ENCODE peak calls at places on chromosome 6, in ten cellular contexts. G, J, A, F, K, P, W, H, Y and T are unnamed samples.

GRCh38 chr6:72760130-72760793 is 138.4 kb downstream of the KCNQ5 start:
- DNase-seq in J (no peak), H (no peak), F (no peak), P (peak; percentile 15), Y (peak; percentile 41), G (no peak), A (no peak), W (no peak), K (no peak), T (no peak)

GRCh38 chr6:19180348-19181073 is 656.7 kb upstream of the ID4 start:
- DNase-seq in F (no peak), J (no peak), K (no peak), Y (peak; percentile 35), G (no peak), A (no peak), H (no peak), P (peak; percentile 4), W (no peak), T (no peak)

GRCh38 chr6:131413831-131414191 is 159.2 kb upstream of the ARG1 start:
- DNase-seq in G (no peak), P (no peak), J (no peak), H (no peak), W (no peak), A (no peak), Y (no peak), K (no peak), F (no peak), T (no peak)

GRCh38 chr6:11292837-11293236 is 60.4 kb upstream of the NEDD9 start:
- DNase-seq in Y (no peak), P (no peak), W (no peak), J (no peak), K (no peak), F (no peak), H (no peak), A (no peak), G (no peak), T (no peak)

GRCh38 chr6:68575765-68576439 is 59.2 kb upstream of the ADGRB3 start:
- DNase-seq in W (peak; percentile 91), G (peak; percentile 55), K (no peak), J (no peak), A (peak; percentile 44), F (no peak), Y (no peak), P (peak; percentile 2), H (peak; percentile 18), T (no peak)

GRCh38 chr6:25944655-25945054 is 14.2 kb upstream of the SLC17A2 start:
- DNase-seq in A (no peak), J (no peak), W (no peak), H (no peak), P (no peak), G (no peak), Y (no peak), F (no peak), K (no peak), T (no peak)

GRCh38 chr6:105981002-105981887 is 104.9 kb upstream of the PRDM1 start:
- DNase-seq in Y (no peak), A (no peak), P (no peak), K (no peak), H (no peak), J (no peak), G (no peak), F (no peak), W (no peak), T (no peak)

GRCh38 chr6:84772428-84773132 is 8.2 kb upstream of the TBX18 start:
- DNase-seq in A (no peak), W (no peak), Y (no peak), H (no peak), F (peak; percentile 36), K (no peak), P (no peak), G (no peak), J (no peak), T (no peak)

GRCh38 chr6:31977816-31978431 is 3.9 kb upstream of the C4A start:
- DNase-seq in A (no peak), G (no peak), K (no peak), H (no peak), P (no peak), Y (no peak), F (no peak), J (no peak), W (no peak), T (no peak)

GRCh38 chr6:5135783-5136376 is 50.7 kb downstream of the PPP1R3G start:
- DNase-seq in J (peak; percentile 42), F (peak; percentile 48), H (no peak), P (peak; percentile 43), G (peak; percentile 38), K (peak; percentile 72), Y (peak; percentile 50), A (no peak), W (peak; percentile 20), T (no peak)

GRCh38 chr6:158818580-158819212 is 472 bp downstream of the EZR start:
- DNase-seq in W (no peak), A (peak; percentile 84), P (peak; percentile 75), H (peak; percentile 58), F (peak; percentile 74), G (peak; percentile 25), K (peak; percentile 79), Y (peak; percentile 63), J (peak; percentile 72), T (peak; percentile 18)

GRCh38 chr6:89487864-89488263 is 54.9 kb downstream of the ANKRD6 start:
- DNase-seq in F (no peak), K (no peak), W (no peak), H (no peak), G (no peak), Y (no peak), A (no peak), J (no peak), P (no peak), T (no peak)

GRCh38 chr6:108738684-108739406 is 109.4 kb upstream of the ARMC2 start:
- DNase-seq in K (no peak), W (no peak), J (no peak), F (no peak), Y (no peak), G (no peak), A (no peak), P (no peak), H (no peak), T (no peak)

GRCh38 chr6:40848038-40848437 is 191.0 kb downstream of the UNC5CL start:
- DNase-seq in K (no peak), G (no peak), H (no peak), J (no peak), F (peak; percentile 8), P (peak; percentile 9), W (no peak), Y (no peak), A (no peak), T (no peak)

GRCh38 chr6:4593891-4594445 is 182.2 kb upstream of the CDYL start:
- DNase-seq in P (peak; percentile 12), J (no peak), Y (no peak), G (no peak), F (no peak), K (no peak), W (no peak), A (no peak), H (no peak), T (no peak)

GRCh38 chr6:149534742-149535141 is 11.1 kb downstream of the PPIL4 start:
- DNase-seq in G (no peak), W (no peak), A (no peak), H (no peak), K (no peak), J (no peak), F (no peak), Y (no peak), P (no peak), T (no peak)

GRCh38 chr6:15793288-15793687 is 130.5 kb upstream of the DTNBP1 start:
- DNase-seq in K (no peak), F (peak; percentile 90), Y (peak; percentile 81), H (no peak), J (no peak), A (no peak), G (no peak), P (peak; percentile 61), W (no peak), T (no peak)

GRCh38 chr6:143074670-143075318 is 14.1 kb downstream of the AIG1 start:
- DNase-seq in P (no peak), H (no peak), A (no peak), J (no peak), F (no peak), W (no peak), G (no peak), K (no peak), Y (no peak), T (no peak)

GRCh38 chr6:13229205-13230085 is 98.9 kb downstream of the TBC1D7 start:
- DNase-seq in J (peak; percentile 36), H (no peak), W (no peak), Y (peak; percentile 2), K (peak; percentile 55), F (peak; percentile 17), G (no peak), P (no peak), A (no peak), T (no peak)

GRCh38 chr6:45500924-45501816 is 123.4 kb upstream of the SUPT3H start:
- DNase-seq in W (no peak), H (no peak), F (no peak), J (no peak), P (no peak), A (no peak), Y (no peak), G (no peak), K (no peak), T (no peak)

GRCh38 chr6:36442083-36442670 is 477 bp downstream of the PXT1 start:
- DNase-seq in H (no peak), Y (no peak), P (peak; percentile 5), K (no peak), J (no peak), W (no peak), F (no peak), A (no peak), G (no peak), T (no peak)

GRCh38 chr6:94130458-94130857 is 711.1 kb upstream of the EPHA7 start:
- DNase-seq in H (no peak), Y (no peak), J (no peak), A (no peak), P (no peak), G (no peak), W (no peak), K (no peak), F (no peak), T (no peak)

GRCh38 chr6:44660561-44661220 is 273.2 kb downstream of the CDC5L start:
- DNase-seq in H (no peak), W (no peak), J (no peak), P (no peak), F (no peak), K (no peak), G (peak; percentile 43), A (no peak), Y (no peak), T (no peak)

GRCh38 chr6:25002326-25003066 is 66.7 kb upstream of the RIPOR2 start:
- DNase-seq in W (no peak), G (no peak), K (no peak), H (no peak), J (no peak), P (no peak), Y (no peak), F (no peak), A (no peak), T (no peak)

GRCh38 chr6:148559848-148560433 is 186.9 kb upstream of the UST start:
- DNase-seq in Y (peak; percentile 44), H (peak; percentile 82), W (peak; percentile 38), K (peak; percentile 94), G (no peak), F (peak; percentile 67), A (peak; percentile 81), J (peak; percentile 77), P (peak; percentile 60), T (no peak)

GRCh38 chr6:84282566-84282965 is 55.1 kb upstream of the CEP162 start:
- DNase-seq in K (no peak), Y (no peak), J (no peak), W (no peak), P (no peak), H (no peak), A (peak; percentile 50), F (peak; percentile 2), G (peak; percentile 23), T (no peak)

GRCh38 chr6:125196613-125197012 is 43.0 kb downstream of the TPD52L1 start:
- DNase-seq in K (no peak), J (no peak), W (no peak), A (no peak), H (no peak), Y (no peak), F (no peak), P (no peak), G (no peak), T (no peak)

GRCh38 chr6:131669891-131670290 is 31.3 kb downstream of the OR2A4 start:
- DNase-seq in W (no peak), Y (no peak), P (peak; percentile 31), A (no peak), G (no peak), K (no peak), J (no peak), F (no peak), H (no peak), T (no peak)